ENCODE peak calls at places on chromosomes 4 and X, in five cellular contexts. S, C, Z, A and Y are unnamed samples.

GRCh38 chr4:144399927-144400326 is 246.0 kb upstream of the HHIP start:
- DNase-seq in S (no peak), C (no peak), Z (no peak), A (peak), Y (no peak)

GRCh38 chr4:38322709-38323108 is 341.3 kb upstream of the KLF3 start:
- DNase-seq in S (no peak), C (no peak), Z (no peak), A (no peak), Y (no peak)

GRCh38 chrX:45479196-45479834 is 278.6 kb upstream of the DIPK2B start:
- DNase-seq in S (no peak), C (no peak), Z (no peak), A (peak), Y (no peak)

GRCh38 chrX:46642145-46642544 is 68.6 kb downstream of the CHST7 start:
- DNase-seq in S (peak), C (peak), Z (no peak), A (no peak), Y (peak)

GRCh38 chrX:72258174-72258573 is 18.9 kb downstream of the RPS4X start:
- DNase-seq in S (peak), C (peak), Z (no peak), A (no peak), Y (no peak)

GRCh38 chr4:38017579-38017978 is 57.4 kb downstream of the PTTG2 start:
- DNase-seq in S (no peak), C (no peak), Z (no peak), A (no peak), Y (no peak)

GRCh38 chr4:161160718-161161117 is 1003.1 kb downstream of the FSTL5 start:
- DNase-seq in S (no peak), C (no peak), Z (no peak), A (no peak), Y (no peak)

GRCh38 chrX:23756165-23756564 is 13.1 kb upstream of the ACOT9 start:
- DNase-seq in S (peak), C (peak), Z (no peak), A (no peak), Y (peak)

GRCh38 chr4:160026720-160027119 is 923.8 kb downstream of the RAPGEF2 start:
- DNase-seq in S (no peak), C (no peak), Z (no peak), A (peak), Y (no peak)

GRCh38 chrX:132023896-132024386 is 839 bp downstream of the STK26 start:
- DNase-seq in S (no peak), C (no peak), Z (peak), A (no peak), Y (no peak)

GRCh38 chr4:139876328-139876941 is 210.8 kb downstream of the MGST2 start:
- DNase-seq in S (no peak), C (peak), Z (no peak), A (no peak), Y (no peak)

GRCh38 chr4:109945056-109945455 is 32.4 kb downstream of the EGF start:
- DNase-seq in S (peak), C (no peak), Z (no peak), A (no peak), Y (no peak)

GRCh38 chrX:8743126-8743732 is 11.3 kb upstream of the ANOS1 start:
- DNase-seq in S (peak), C (peak), Z (no peak), A (no peak), Y (peak)

GRCh38 chrX:8749697-8750096 is 17.8 kb upstream of the ANOS1 start:
- DNase-seq in S (no peak), C (no peak), Z (no peak), A (no peak), Y (no peak)

GRCh38 chrX:8748855-8749254 is 16.9 kb upstream of the ANOS1 start:
- DNase-seq in S (no peak), C (peak), Z (no peak), A (no peak), Y (peak)
- TF ChIP-seq JUND in S (no peak), C (no peak), Z (no peak), A (no peak), Y (no peak)

GRCh38 chrX:33078273-33078672 is 133.1 kb downstream of the DMD start:
- DNase-seq in S (no peak), C (no peak), Z (no peak), A (no peak), Y (no peak)
- TF ChIP-seq JUND in S (no peak), C (no peak), Z (no peak), A (no peak), Y (no peak)

DNA sequence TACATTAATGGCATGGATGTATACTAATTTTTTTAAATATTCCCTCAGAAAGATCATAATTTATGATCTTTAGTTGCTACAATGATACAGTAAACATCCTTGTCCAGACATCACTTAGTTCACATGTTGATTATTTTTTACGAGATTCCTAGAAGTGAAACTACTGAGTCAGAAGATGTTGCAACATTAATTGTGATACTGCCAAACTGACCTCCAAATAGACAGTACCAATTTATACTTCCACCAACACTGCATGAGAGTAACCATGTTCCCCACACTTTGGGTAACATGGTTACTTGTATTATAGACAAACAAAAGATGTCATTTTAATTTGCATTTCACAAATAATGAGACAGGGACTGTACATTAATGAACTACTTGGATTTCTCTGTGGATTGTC is 19.6 kb downstream of the RCHY1 start:
- DNase-seq in S (no peak), C (no peak), Z (no peak), A (no peak), Y (no peak)
- TF ChIP-seq JUND in S (no peak), C (no peak), Z (no peak), A (no peak), Y (no peak)

GRCh38 chrX:41655631-41656030 is 33.1 kb upstream of the GPR34 start:
- DNase-seq in S (no peak), C (no peak), Z (no peak), A (no peak), Y (no peak)
- TF ChIP-seq JUND in S (no peak), C (no peak), Z (no peak), A (no peak), Y (no peak)

DNA sequence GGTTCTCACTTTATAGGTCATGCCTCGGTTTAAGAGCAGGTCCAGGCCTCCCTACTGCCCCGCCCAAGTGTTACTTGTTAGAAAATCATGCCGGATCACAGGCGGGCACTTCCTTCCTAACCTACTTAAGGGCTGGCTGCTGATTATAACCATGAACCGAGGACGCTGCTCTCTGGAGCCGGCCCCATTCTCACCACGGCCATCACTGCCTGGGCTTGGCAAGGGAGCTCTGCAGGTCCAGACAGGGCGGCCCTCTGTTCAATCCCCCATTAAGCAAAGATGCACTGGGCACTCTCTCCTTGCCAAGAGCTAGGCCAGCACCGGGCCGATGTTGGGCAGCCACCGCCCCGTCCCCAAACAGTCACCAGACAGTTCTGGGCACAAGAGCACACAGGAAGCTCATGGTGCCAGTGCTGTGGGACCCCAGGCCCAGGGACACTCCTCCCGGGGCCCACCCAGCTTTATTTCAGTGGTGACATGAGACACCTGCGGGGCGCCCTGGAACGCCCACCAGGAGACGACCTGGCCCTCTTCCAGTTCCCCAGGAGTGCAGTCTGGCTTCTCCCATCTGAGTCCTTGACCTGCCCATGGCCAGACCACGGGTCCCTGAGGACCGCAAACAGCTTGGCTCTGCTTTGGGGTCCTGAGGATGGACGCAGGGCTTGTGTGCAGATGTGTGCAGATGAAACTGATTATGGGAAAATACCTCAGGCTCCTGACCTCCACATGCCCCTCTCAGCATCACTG is 44.0 kb downstream of the ABLIM2 start:
- DNase-seq in S (no peak), C (no peak), Z (no peak), A (no peak), Y (no peak)
- TF ChIP-seq JUND in S (no peak), C (no peak), Z (no peak), A (no peak), Y (no peak)